ENCODE peak calls at places on chromosomes 11 and 22, in six cellular contexts. E, C, S, I, F and H are unnamed samples.

GRCh38 chr11:103730151-103730940 is 306.1 kb upstream of the DDI1 start:
- DNase-seq in E (no peak), C (no peak), S (no peak), I (no peak), F (no peak), H (no peak)

GRCh38 chr11:22702022-22702421 is 35.6 kb downstream of the GAS2 start:
- DNase-seq in E (no peak), C (no peak), S (no peak), I (no peak), F (no peak), H (no peak)

GRCh38 chr11:65891180-65892136 is 985 bp downstream of the CCDC85B start:
- DNase-seq in E (no peak), C (peak; percentile 78), S (peak; percentile 72), I (no peak), F (peak; percentile 39), H (peak; percentile 63)

GRCh38 chr11:102599642-102600261 is 25.4 kb downstream of the MMP20 start:
- DNase-seq in E (peak; percentile 97), C (peak; percentile 89), S (no peak), I (no peak), F (no peak), H (no peak)

GRCh38 chr11:19853016-19853415 is 140.4 kb downstream of the NAV2 start:
- DNase-seq in E (no peak), C (no peak), S (no peak), I (no peak), F (no peak), H (no peak)

GRCh38 chr22:38782402-38783094 is 11.4 kb downstream of the DNAL4 start:
- DNase-seq in E (no peak), C (no peak), S (no peak), I (no peak), F (peak; percentile 65), H (no peak)

GRCh38 chr22:27262371-27262770 is 539.2 kb downstream of the MN1 start:
- DNase-seq in E (no peak), C (no peak), S (no peak), I (no peak), F (no peak), H (no peak)

GRCh38 chr11:109939176-109939810 is 153.9 kb upstream of the ZC3H12C start:
- DNase-seq in E (peak; percentile 85), C (peak; percentile 54), S (no peak), I (no peak), F (peak; percentile 44), H (peak; percentile 57)

GRCh38 chr11:94504689-94505293 is 7.5 kb upstream of the C11orf97 start:
- DNase-seq in E (peak; percentile 51), C (peak; percentile 43), S (no peak), I (no peak), F (peak; percentile 44), H (peak; percentile 28)

GRCh38 chr11:46249103-46249942 is 28.1 kb upstream of the CREB3L1 start:
- DNase-seq in E (no peak), C (no peak), S (no peak), I (no peak), F (peak; percentile 50), H (no peak)

GRCh38 chr11:129894281-129895125 is 875 bp downstream of the NFRKB start:
- DNase-seq in E (no peak), C (no peak), S (no peak), I (no peak), F (no peak), H (no peak)

GRCh38 chr11:118133816-118134215 is 18.8 kb downstream of the SCN4B start:
- DNase-seq in E (no peak), C (no peak), S (no peak), I (no peak), F (no peak), H (no peak)

GRCh38 chr11:12803086-12803826 is 129.0 kb downstream of the TEAD1 start:
- DNase-seq in E (no peak), C (no peak), S (no peak), I (no peak), F (no peak), H (no peak)

GRCh38 chr11:94973099-94973968 is at the start of the genes CWC15 and KDM4D:
- DNase-seq in E (peak; percentile 84), C (peak; percentile 87), S (peak; percentile 93), I (peak; percentile 62), F (peak; percentile 94), H (peak; percentile 84)

GRCh38 chr11:131866535-131867400 is 496.4 kb downstream of the NTM start:
- DNase-seq in E (no peak), C (no peak), S (no peak), I (no peak), F (no peak), H (no peak)

GRCh38 chr11:117822522-117823033 is 2.0 kb downstream of the FXYD2 start:
- DNase-seq in E (no peak), C (no peak), S (no peak), I (no peak), F (no peak), H (no peak)

GRCh38 chr11:64531906-64532312 is 59.1 kb upstream of the SLC22A12 start:
- DNase-seq in E (no peak), C (no peak), S (no peak), I (no peak), F (no peak), H (no peak)

GRCh38 chr11:8794677-8795103 is 112.1 kb downstream of the RPL27A start:
- DNase-seq in E (peak; percentile 12), C (peak; percentile 93), S (no peak), I (no peak), F (no peak), H (no peak)

GRCh38 chr11:62853279-62853965 is 14.0 kb upstream of the WDR74 start:
- DNase-seq in E (no peak), C (no peak), S (no peak), I (no peak), F (no peak), H (no peak)

GRCh38 chr11:4543561-4543960 is 1.4 kb upstream of the OR52M1 start:
- DNase-seq in E (no peak), C (no peak), S (no peak), I (no peak), F (no peak), H (no peak)

GRCh38 chr11:12606597-12606996 is 67.6 kb upstream of the TEAD1 start:
- DNase-seq in E (no peak), C (no peak), S (no peak), I (no peak), F (no peak), H (no peak)

GRCh38 chr11:108929241-108929640 is 264.4 kb downstream of the DDX10 start:
- DNase-seq in E (peak; percentile 8), C (peak; percentile 19), S (no peak), I (no peak), F (no peak), H (no peak)

GRCh38 chr11:10528121-10528520 is 12.9 kb downstream of the RNF141 start:
- DNase-seq in E (no peak), C (no peak), S (no peak), I (no peak), F (no peak), H (no peak)

GRCh38 chr11:10526974-10527918 is 13.7 kb downstream of the RNF141 start:
- DNase-seq in E (peak; percentile 88), C (no peak), S (no peak), I (peak; percentile 70), F (no peak), H (no peak)

GRCh38 chr11:10533323-10533722 is 7.7 kb downstream of the RNF141 start:
- DNase-seq in E (no peak), C (no peak), S (no peak), I (no peak), F (no peak), H (no peak)

GRCh38 chr11:10524471-10524870 is 16.5 kb downstream of the RNF141 start:
- DNase-seq in E (no peak), C (no peak), S (no peak), I (no peak), F (no peak), H (no peak)

GRCh38 chr11:10529279-10529678 is 11.7 kb downstream of the RNF141 start:
- DNase-seq in E (no peak), C (no peak), S (no peak), I (no peak), F (no peak), H (no peak)
- H3K36me3 ChIP-seq in E (peaks cover 61% of the 10 kb centered on the region), C (peaks cover 21% of the 10 kb centered on the region), S (no peaks in the 10 kb centered on the region), I (no peaks in the 10 kb centered on the region), F (peaks cover 60% of the 10 kb centered on the region), H (peaks cover 33% of the 10 kb centered on the region)

GRCh38 chr22:29328566-29329500 is 13.3 kb upstream of the RASL10A start:
- DNase-seq in E (no peak), C (no peak), S (peak; percentile 41), I (no peak), F (no peak), H (no peak)
- TF ChIP-seq ZNF274 in E (no peak), C (no peak), S (no peak), I (no peak), F (no peak), H (no peak)

GRCh38 chr11:34145073-34145472 is 39.6 kb downstream of the NAT10 start:
- DNase-seq in E (no peak), C (no peak), S (no peak), I (peak; percentile 61), F (no peak), H (no peak)

GRCh38 chr11:34146866-34147265 is 41.4 kb downstream of the NAT10 start:
- DNase-seq in E (no peak), C (no peak), S (no peak), I (no peak), F (no peak), H (no peak)

GRCh38 chr11:34145847-34146381 is 40.5 kb downstream of the NAT10 start:
- DNase-seq in E (no peak), C (no peak), S (no peak), I (peak; percentile 50), F (no peak), H (no peak)

GRCh38 chr11:34147581-34147980 is 42.2 kb downstream of the NAT10 start:
- DNase-seq in E (no peak), C (no peak), S (no peak), I (no peak), F (no peak), H (no peak)

DNA sequence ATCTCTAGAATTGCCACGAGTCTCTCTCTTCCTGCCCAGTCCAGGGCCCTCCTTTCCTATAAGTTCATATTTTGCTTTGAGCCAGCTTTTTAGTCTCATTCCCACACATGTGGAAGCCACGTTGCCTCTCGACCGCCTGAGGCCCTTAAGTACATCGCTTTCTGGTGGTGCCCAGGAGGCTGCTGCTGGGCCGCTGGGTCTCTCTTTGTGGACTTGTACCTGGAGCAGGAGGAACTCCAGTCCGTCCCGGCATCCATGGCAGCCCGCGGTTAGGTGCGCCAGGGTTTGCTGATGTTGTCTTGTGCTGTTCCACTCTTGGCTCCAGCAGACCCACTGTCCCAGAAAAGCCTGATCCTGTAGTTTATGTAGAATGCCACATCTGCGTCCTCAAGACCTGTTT is 41.0 kb downstream of the NAT10 start:
- DNase-seq in E (no peak), C (no peak), S (no peak), I (no peak), F (no peak), H (no peak)
- H3K36me3 ChIP-seq in E (peaks cover 67% of the 10 kb centered on the region), C (peaks cover 92% of the 10 kb centered on the region), S (peaks cover 34% of the 10 kb centered on the region), I (peaks cover 63% of the 10 kb centered on the region), F (peaks cover 99% of the 10 kb centered on the region), H (peaks cover 98% of the 10 kb centered on the region)

GRCh38 chr11:33383075-33383919 is 126.1 kb downstream of the HIPK3 start:
- DNase-seq in E (no peak), C (no peak), S (no peak), I (peak; percentile 33), F (no peak), H (no peak)
- TF ChIP-seq ZNF274 in E (no peak), C (no peak), S (no peak), I (no peak), F (no peak), H (no peak)